ENCODE peak calls at places on chromosomes 1 and 21, in six cellular contexts. Y is fibroblast of pulmonary artery, G is uterus, V is psoas muscle, N is NB4, W is AG09319. B is an unnamed sample.

GRCh38 chr1:3581296-3581695 is 30.0 kb downstream of the MEGF6 start:
- DNase-seq in Y (peak), G (no peak), V (no peak), N (no peak), W (no peak), B (no peak)

GRCh38 chr1:27557596-27558340 is 46.2 kb downstream of the AHDC1 start:
- DNase-seq in Y (no peak), G (peak), V (no peak), N (no peak), W (no peak), B (peak)

GRCh38 chr1:57089221-57089620 is 123.4 kb upstream of the C8B start:
- DNase-seq in Y (no peak), G (no peak), V (no peak), N (no peak), W (no peak), B (no peak)

GRCh38 chr1:95734560-95734959 is 500.6 kb downstream of the RWDD3 start:
- DNase-seq in Y (no peak), G (no peak), V (no peak), N (no peak), W (no peak), B (no peak)

GRCh38 chr21:29219165-29219770 is 79.5 kb upstream of the BACH1 start:
- DNase-seq in Y (no peak), G (no peak), V (no peak), N (no peak), W (no peak), B (peak)

GRCh38 chr1:197391303-197392226 is 123.5 kb downstream of the CRB1 start:
- DNase-seq in Y (peak), G (no peak), V (no peak), N (peak), W (no peak), B (no peak)

GRCh38 chr1:41391834-41392527 is 30.7 kb downstream of the FOXO6 start:
- DNase-seq in Y (no peak), G (no peak), V (no peak), N (no peak), W (no peak), B (no peak)

GRCh38 chr1:30186586-30186985 is 536.8 kb downstream of the MATN1 start:
- DNase-seq in Y (no peak), G (no peak), V (no peak), N (no peak), W (no peak), B (no peak)

GRCh38 chr1:119347858-119348257 is 20.7 kb upstream of the HAO2 start:
- DNase-seq in Y (no peak), G (no peak), V (no peak), N (peak), W (no peak), B (no peak)

GRCh38 chr1:27858949-27859576 is 13.3 kb upstream of the THEMIS2 start:
- DNase-seq in Y (no peak), G (no peak), V (no peak), N (no peak), W (no peak), B (no peak)

GRCh38 chr1:111920221-111921024 is 69.0 kb downstream of the KCND3 start:
- DNase-seq in Y (peak), G (peak), V (no peak), N (no peak), W (peak), B (no peak)

GRCh38 chr1:234778215-234779159 is 168.5 kb upstream of the IRF2BP2 start:
- DNase-seq in Y (no peak), G (no peak), V (peak), N (peak), W (no peak), B (no peak)

GRCh38 chr1:60108223-60108622 is 34.7 kb upstream of the C1orf87 start:
- DNase-seq in Y (no peak), G (no peak), V (no peak), N (no peak), W (no peak), B (no peak)

GRCh38 chr1:37697737-37698136 is 5.4 kb downstream of the CDCA8 start:
- DNase-seq in Y (no peak), G (no peak), V (no peak), N (no peak), W (no peak), B (no peak)

GRCh38 chr1:28329395-28330153 is 734 bp downstream of the MED18 start:
- DNase-seq in Y (peak), G (peak), V (peak), N (peak), W (no peak), B (peak)

GRCh38 chr21:22346576-22346975 is 1348.4 kb downstream of the NCAM2 start:
- DNase-seq in Y (no peak), G (no peak), V (no peak), N (no peak), W (no peak), B (no peak)

GRCh38 chr21:45575304-45575992 is 33.2 kb upstream of the SLC19A1 start:
- DNase-seq in Y (no peak), G (peak), V (no peak), N (no peak), W (no peak), B (no peak)

GRCh38 chr1:216051071-216051470 is 372.2 kb downstream of the USH2A start:
- DNase-seq in Y (no peak), G (no peak), V (no peak), N (no peak), W (no peak), B (no peak)

GRCh38 chr1:153490272-153491051 is 30.0 kb upstream of the S100A7 start:
- DNase-seq in Y (peak), G (peak), V (peak), N (peak), W (peak), B (peak)

GRCh38 chr1:91805343-91805801 is 80.6 kb downstream of the TGFBR3 start:
- DNase-seq in Y (no peak), G (no peak), V (no peak), N (no peak), W (no peak), B (no peak)

GRCh38 chr1:177128665-177129281 is 35.7 kb downstream of the ASTN1 start:
- DNase-seq in Y (no peak), G (no peak), V (no peak), N (no peak), W (no peak), B (no peak)

GRCh38 chr1:225915538-225915991 is 8.5 kb downstream of the PYCR2 start:
- DNase-seq in Y (no peak), G (no peak), V (no peak), N (no peak), W (no peak), B (no peak)

GRCh38 chr1:226095286-226095685 is 32.8 kb downstream of the H3-3A start:
- DNase-seq in Y (no peak), G (no peak), V (no peak), N (no peak), W (no peak), B (no peak)

GRCh38 chr1:46248122-46248920 is 758 bp downstream of the RAD54L start:
- DNase-seq in Y (no peak), G (peak), V (peak), N (peak), W (no peak), B (peak)

GRCh38 chr1:178572604-178573003 is 59.7 kb downstream of the TEX35 start:
- DNase-seq in Y (no peak), G (no peak), V (no peak), N (no peak), W (no peak), B (no peak)
- TF ChIP-seq CTCF in Y (no peak), G (no peak), V (no peak), N (no peak), W (no peak), B (no peak)

GRCh38 chr1:14855824-14856223 is 257.3 kb downstream of the KAZN start:
- DNase-seq in Y (no peak), G (no peak), V (no peak), N (no peak), W (no peak), B (no peak)
- TF ChIP-seq CTCF in Y (no peak), G (no peak), V (no peak), N (no peak), W (no peak), B (no peak)

DNA sequence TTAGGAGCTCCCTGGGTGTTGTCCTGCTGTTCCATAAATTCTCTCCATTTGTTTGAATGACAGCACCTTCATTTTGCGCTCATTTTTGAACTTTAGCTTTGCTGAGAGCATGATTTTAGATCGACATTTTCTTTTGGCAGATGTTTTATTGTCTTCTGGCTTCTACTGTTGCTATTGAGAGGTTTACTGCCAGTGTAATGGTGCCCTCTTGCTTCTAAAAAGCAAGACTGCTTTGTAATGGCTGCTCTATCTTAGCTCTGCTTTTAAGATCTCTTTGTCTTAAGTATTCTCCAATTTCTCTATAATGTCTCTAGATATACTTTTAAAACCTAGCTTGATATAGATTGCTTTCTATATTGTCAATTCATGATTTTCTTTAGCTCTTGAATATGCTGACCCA is 27.8 kb downstream of the THEM4 start:
- DNase-seq in Y (no peak), G (no peak), V (no peak), N (no peak), W (no peak), B (no peak)
- TF ChIP-seq CTCF in Y (no peak), G (no peak), V (no peak), N (no peak), W (peak), B (no peak)

DNA sequence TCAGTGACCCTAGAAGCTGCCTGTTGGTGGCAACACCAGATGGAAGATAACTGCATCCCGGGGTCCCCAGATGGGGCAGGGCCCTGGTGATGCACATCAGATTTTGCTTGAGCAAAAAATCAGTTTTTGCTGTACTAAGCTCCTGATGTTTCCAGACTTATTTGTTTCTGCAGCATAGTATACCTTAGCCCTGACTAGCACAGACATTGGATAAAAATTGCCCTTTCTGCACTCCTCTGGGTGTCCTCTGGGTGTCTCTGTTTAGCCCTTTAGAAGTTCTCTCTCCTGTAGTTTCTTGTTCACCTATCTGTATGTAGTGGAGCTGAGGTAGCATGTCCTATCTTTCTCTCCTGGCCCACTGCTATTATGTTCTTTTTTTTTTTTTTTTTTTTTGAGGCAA is 30.3 kb upstream of the PLA2G2C start:
- DNase-seq in Y (peak), G (no peak), V (no peak), N (peak), W (no peak), B (no peak)
- TF ChIP-seq CTCF in Y (peak), G (no peak), V (no peak), N (peak), W (peak), B (no peak)

DNA sequence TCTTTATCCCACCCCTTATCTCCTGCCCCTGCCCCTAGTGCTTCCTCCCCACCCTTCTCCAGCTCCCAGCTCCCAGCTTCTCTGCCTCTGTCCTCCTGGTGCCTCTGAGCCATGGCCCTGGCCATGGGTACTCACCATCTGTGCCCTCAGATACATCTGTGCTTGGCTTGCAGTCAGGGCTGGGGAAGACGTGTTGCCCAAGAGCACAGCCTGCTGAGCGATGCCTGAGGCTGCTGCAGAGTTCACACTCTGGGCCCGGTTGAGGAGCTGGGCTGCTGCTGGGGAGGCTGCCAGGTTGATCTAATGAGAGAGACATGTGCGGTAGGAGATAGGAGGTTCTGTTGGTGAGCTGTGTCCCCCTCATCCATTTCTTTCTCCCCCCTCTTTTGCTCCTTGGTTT is 49.4 kb upstream of the A3GALT2 start:
- DNase-seq in Y (peak), G (no peak), V (peak), N (no peak), W (no peak), B (no peak)
- TF ChIP-seq CTCF in Y (no peak), G (no peak), V (no peak), N (no peak), W (no peak), B (no peak)

GRCh38 chr1:7117265-7117598 is 332.0 kb downstream of the CAMTA1 start:
- DNase-seq in Y (no peak), G (no peak), V (no peak), N (no peak), W (no peak), B (no peak)
- TF ChIP-seq CTCF in Y (no peak), G (no peak), V (no peak), N (no peak), W (no peak), B (no peak)

GRCh38 chr21:36929622-36930021 is 36.8 kb downstream of the HLCS start:
- DNase-seq in Y (peak), G (no peak), V (no peak), N (no peak), W (no peak), B (no peak)
- TF ChIP-seq CTCF in Y (peak), G (no peak), V (peak), N (no peak), W (no peak), B (no peak)

GRCh38 chr1:66711420-66711819 is 40.8 kb upstream of the DYNLT5 start:
- DNase-seq in Y (peak), G (no peak), V (no peak), N (no peak), W (no peak), B (no peak)
- TF ChIP-seq CTCF in Y (peak), G (no peak), V (no peak), N (no peak), W (peak), B (no peak)

GRCh38 chr1:202275061-202275770 is 66.5 kb downstream of the UBE2T start:
- DNase-seq in Y (no peak), G (no peak), V (no peak), N (no peak), W (no peak), B (no peak)

GRCh38 chr1:202276081-202276715 is 65.5 kb downstream of the UBE2T start:
- DNase-seq in Y (no peak), G (no peak), V (no peak), N (no peak), W (no peak), B (no peak)

GRCh38 chr1:202272446-202272845 is 69.3 kb downstream of the UBE2T start:
- DNase-seq in Y (no peak), G (no peak), V (no peak), N (no peak), W (no peak), B (no peak)

GRCh38 chr1:202276920-202277319 is 64.8 kb downstream of the UBE2T start:
- DNase-seq in Y (no peak), G (no peak), V (no peak), N (no peak), W (no peak), B (no peak)

GRCh38 chr1:202274611-202275010 is 67.1 kb downstream of the UBE2T start:
- DNase-seq in Y (peak), G (no peak), V (no peak), N (peak), W (no peak), B (peak)
- TF ChIP-seq CTCF in Y (peak), G (no peak), V (peak), N (peak), W (peak), B (peak)